ENCODE peak calls at places on chromosomes 4 and X, in seven cellular contexts. E is trophoblast cell, U is neuronal stem cell, R is IMR-90, J is mesenchymal stem cell, C is mesendoderm, K is H1. T is an unnamed sample.

GRCh38 chr4:82776925-82777542 is 21.6 kb downstream of the SCD5 start:
- DNase-seq in E (peak), U (no peak), R (peak), J (no peak), C (no peak), K (no peak), T (peak)

GRCh38 chr4:108035691-108036090 is 46.0 kb downstream of the HADH start:
- DNase-seq in E (no peak), U (no peak), R (no peak), J (no peak), C (no peak), K (no peak), T (no peak)

GRCh38 chrX:64642482-64642881 is 247.2 kb upstream of the MTMR8 start:
- DNase-seq in E (no peak), U (no peak), R (no peak), J (no peak), C (peak), K (no peak), T (no peak)

GRCh38 chrX:4451591-4451990 is 738.1 kb upstream of the PRKX start:
- DNase-seq in E (no peak), U (no peak), R (no peak), J (no peak), C (no peak), K (no peak), T (no peak)

GRCh38 chr4:182276214-182277109 is 33.3 kb downstream of the TENM3 start:
- DNase-seq in E (no peak), U (no peak), R (no peak), J (no peak), C (peak), K (no peak), T (no peak)

GRCh38 chrX:74343327-74343969 is 39.5 kb downstream of the ZCCHC13 start:
- DNase-seq in E (no peak), U (no peak), R (no peak), J (no peak), C (no peak), K (no peak), T (no peak)

GRCh38 chr4:89482248-89482647 is 174.6 kb upstream of the GPRIN3 start:
- DNase-seq in E (peak), U (peak), R (peak), J (peak), C (peak), K (no peak), T (peak)

GRCh38 chr4:89307185-89307445 is 485 bp downstream of the GPRIN3 start:
- DNase-seq in E (no peak), U (no peak), R (no peak), J (no peak), C (no peak), K (no peak), T (no peak)

GRCh38 chrX:150363561-150364346 is 637 bp downstream of the MAMLD1 start:
- DNase-seq in E (no peak), U (no peak), R (peak), J (peak), C (peak), K (no peak), T (peak)

GRCh38 chr4:88952081-88952480 is 104.9 kb downstream of the FAM13A start:
- DNase-seq in E (no peak), U (no peak), R (no peak), J (no peak), C (no peak), K (no peak), T (no peak)

GRCh38 chr4:76723373-76723772 is 174.6 kb downstream of the SOWAHB start:
- DNase-seq in E (no peak), U (no peak), R (peak), J (no peak), C (no peak), K (no peak), T (no peak)

GRCh38 chr4:155692990-155693659 is 26.5 kb downstream of the GUCY1A1 start:
- DNase-seq in E (no peak), U (no peak), R (no peak), J (no peak), C (no peak), K (no peak), T (no peak)

GRCh38 chr4:74045772-74046171 is 7.3 kb upstream of the CXCL3 start:
- DNase-seq in E (no peak), U (no peak), R (no peak), J (no peak), C (no peak), K (no peak), T (no peak)

GRCh38 chr4:89837385-89837995 is 529 bp upstream of the SNCA start:
- DNase-seq in E (no peak), U (peak), R (peak), J (peak), C (peak), K (peak), T (peak)

GRCh38 chrX:103554687-103555417 is 30.5 kb upstream of the TCEAL4 start:
- DNase-seq in E (no peak), U (peak), R (peak), J (peak), C (peak), K (no peak), T (peak)

GRCh38 chrX:153456161-153456560 is 10.3 kb upstream of the TREX2 start:
- DNase-seq in E (no peak), U (no peak), R (no peak), J (no peak), C (no peak), K (no peak), T (no peak)

GRCh38 chrX:151596282-151596681 is 32.8 kb downstream of the PASD1 start:
- DNase-seq in E (no peak), U (no peak), R (no peak), J (no peak), C (peak), K (no peak), T (no peak)

GRCh38 chr4:47465008-47465407 is 1.5 kb upstream of the COMMD8 start:
- DNase-seq in E (no peak), U (no peak), R (no peak), J (no peak), C (no peak), K (no peak), T (no peak)

GRCh38 chr4:67983333-67983732 is 20.0 kb upstream of the TMPRSS11A start:
- DNase-seq in E (no peak), U (no peak), R (no peak), J (no peak), C (no peak), K (no peak), T (no peak)

GRCh38 chr4:107212565-107212964 is 176.5 kb upstream of the DKK2 start:
- DNase-seq in E (no peak), U (no peak), R (no peak), J (no peak), C (no peak), K (no peak), T (no peak)

GRCh38 chrX:139200346-139200745 is 330.2 kb upstream of the F9 start:
- DNase-seq in E (no peak), U (no peak), R (no peak), J (no peak), C (no peak), K (no peak), T (no peak)

GRCh38 chrX:78725257-78725656 is 22.3 kb upstream of the LPAR4 start:
- DNase-seq in E (no peak), U (no peak), R (no peak), J (no peak), C (no peak), K (no peak), T (no peak)

GRCh38 chrX:112688242-112688641 is 8.5 kb upstream of the LHFPL1 start:
- DNase-seq in E (no peak), U (no peak), R (no peak), J (no peak), C (no peak), K (no peak), T (no peak)

GRCh38 chr4:181796502-181796901 is 446.7 kb upstream of the TENM3 start:
- DNase-seq in E (no peak), U (no peak), R (peak), J (no peak), C (no peak), K (no peak), T (no peak)

DNA sequence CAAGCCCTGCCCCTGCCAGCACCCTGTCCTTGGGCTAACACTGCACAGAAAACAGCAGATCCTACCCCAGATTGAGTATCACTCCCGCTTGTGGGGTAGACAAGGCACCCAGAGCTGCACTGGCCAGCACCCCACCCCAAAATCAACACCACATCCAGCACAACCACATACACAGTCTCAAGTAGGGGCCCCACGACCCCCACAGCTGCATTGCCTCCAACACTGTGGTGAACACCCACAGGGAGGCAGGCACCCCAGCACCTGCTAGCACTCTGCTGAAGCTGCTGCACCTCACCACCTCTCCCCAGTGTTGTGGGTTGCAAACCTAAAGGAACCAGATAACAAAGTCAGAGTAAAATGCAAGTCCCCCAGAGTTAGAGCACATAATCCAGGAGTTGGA is 589.9 kb downstream of the PCDH19 start:
- DNase-seq in E (no peak), U (no peak), R (no peak), J (no peak), C (no peak), K (no peak), T (no peak)
- H3K18ac ChIP-seq in E (no peak), U (no peak), R (no peak), J (no peak), C (no peak), K (no peak), T (no peak)

DNA sequence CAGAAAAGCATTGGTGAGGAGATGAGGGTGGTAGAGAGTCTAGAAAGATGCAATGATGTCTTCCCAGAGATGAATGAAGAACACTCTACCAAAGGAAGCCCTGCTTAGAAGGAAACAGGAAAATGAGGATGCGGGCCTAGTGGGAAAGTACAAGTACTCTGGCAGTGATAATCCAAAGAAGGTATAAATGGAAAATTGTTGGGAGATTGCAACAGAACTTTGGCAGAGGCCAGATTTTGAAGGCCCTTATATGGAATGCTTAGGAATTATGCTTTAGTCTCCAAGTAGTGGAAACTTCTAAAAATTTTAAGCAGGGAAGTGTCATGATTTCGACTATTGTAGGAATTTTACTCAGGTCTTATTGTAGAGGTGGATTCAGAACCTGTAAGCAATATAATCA is 11.0 kb downstream of the ARSJ start:
- DNase-seq in E (no peak), U (no peak), R (no peak), J (no peak), C (no peak), K (no peak), T (no peak)
- H3K4ac ChIP-seq in E (no peak), U (no peak), R (peak), J (no peak), C (no peak), K (no peak), T (no peak)

DNA sequence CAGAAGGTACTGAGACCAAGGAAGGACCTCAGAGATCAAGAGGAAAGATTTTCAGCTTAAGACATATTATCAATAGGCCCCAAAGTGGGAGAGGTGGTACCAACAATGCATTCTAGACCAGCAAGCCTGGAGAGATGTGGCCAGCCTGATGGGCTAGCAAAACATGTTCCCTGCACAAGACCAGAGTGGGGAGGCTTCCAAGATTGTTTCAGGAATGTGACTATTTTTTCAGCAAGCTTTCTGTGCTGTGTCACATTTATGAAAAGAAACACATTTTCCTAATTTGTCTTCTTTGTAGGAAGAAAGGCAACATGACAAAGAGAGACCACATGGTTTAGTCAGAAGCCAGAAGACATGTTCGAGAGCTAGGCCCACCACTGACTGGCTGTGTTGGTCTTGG is 256.2 kb upstream of the SFRP2 start:
- DNase-seq in E (no peak), U (no peak), R (no peak), J (no peak), C (no peak), K (no peak), T (no peak)
- H2BK120ac ChIP-seq in E (no peak), U (no peak), R (no peak), J (no peak), C (no peak), K (no peak), T (no peak)

GRCh38 chrX:21193196-21193595 is 181.0 kb upstream of the CNKSR2 start:
- DNase-seq in E (peak), U (no peak), R (no peak), J (no peak), C (no peak), K (no peak), T (no peak)
- H3K18ac ChIP-seq in E (no peak), U (no peak), R (no peak), J (no peak), C (no peak), K (no peak), T (no peak)

GRCh38 chr4:6114181-6114580 is 86.2 kb downstream of the JAKMIP1 start:
- DNase-seq in E (no peak), U (no peak), R (no peak), J (no peak), C (no peak), K (no peak), T (no peak)
- H3K4ac ChIP-seq in E (no peak), U (no peak), R (no peak), J (no peak), C (peak), K (no peak), T (no peak)

DNA sequence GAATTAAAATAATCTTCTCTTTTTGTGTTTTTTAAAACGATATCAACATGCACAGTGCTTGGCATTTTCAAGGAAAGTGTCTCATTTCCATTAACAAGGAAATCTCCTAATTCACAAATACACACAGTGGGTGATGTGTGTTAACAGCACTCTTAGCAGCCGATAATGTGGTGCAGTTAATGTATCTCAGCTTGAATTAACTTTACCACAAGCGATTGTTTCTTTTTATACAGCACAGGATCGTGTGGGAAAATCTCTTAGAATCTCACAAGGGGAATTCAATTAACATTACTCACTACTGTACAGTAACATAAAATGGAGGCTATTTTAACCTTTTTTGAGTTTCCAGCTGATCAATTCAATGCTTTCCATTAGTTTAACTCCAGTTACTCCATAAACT is 1841.9 kb downstream of the STIM2 start:
- DNase-seq in E (no peak), U (no peak), R (peak), J (no peak), C (no peak), K (no peak), T (no peak)
- H2BK120ac ChIP-seq in E (no peak), U (no peak), R (no peak), J (no peak), C (no peak), K (no peak), T (no peak)

GRCh38 chr4:54475546-54475945 is 182.2 kb upstream of the KIT start:
- DNase-seq in E (no peak), U (no peak), R (no peak), J (no peak), C (peak), K (no peak), T (no peak)
- H3K18ac ChIP-seq in E (no peak), U (no peak), R (no peak), J (no peak), C (no peak), K (no peak), T (no peak)

GRCh38 chr4:159358226-159358625 is 255.3 kb downstream of the RAPGEF2 start:
- DNase-seq in E (no peak), U (no peak), R (peak), J (peak), C (no peak), K (no peak), T (no peak)

GRCh38 chr4:159353422-159354116 is 250.7 kb downstream of the RAPGEF2 start:
- DNase-seq in E (no peak), U (no peak), R (no peak), J (no peak), C (no peak), K (no peak), T (no peak)

GRCh38 chr4:159357350-159357749 is 254.5 kb downstream of the RAPGEF2 start:
- DNase-seq in E (no peak), U (no peak), R (no peak), J (no peak), C (no peak), K (no peak), T (no peak)

GRCh38 chr4:159352609-159353008 is 249.7 kb downstream of the RAPGEF2 start:
- DNase-seq in E (no peak), U (no peak), R (no peak), J (no peak), C (no peak), K (no peak), T (no peak)

GRCh38 chr4:159355456-159355855 is 252.6 kb downstream of the RAPGEF2 start:
- DNase-seq in E (no peak), U (no peak), R (no peak), J (no peak), C (no peak), K (no peak), T (no peak)
- H3K4ac ChIP-seq in E (no peak), U (no peak), R (no peak), J (no peak), C (no peak), K (no peak), T (no peak)

DNA sequence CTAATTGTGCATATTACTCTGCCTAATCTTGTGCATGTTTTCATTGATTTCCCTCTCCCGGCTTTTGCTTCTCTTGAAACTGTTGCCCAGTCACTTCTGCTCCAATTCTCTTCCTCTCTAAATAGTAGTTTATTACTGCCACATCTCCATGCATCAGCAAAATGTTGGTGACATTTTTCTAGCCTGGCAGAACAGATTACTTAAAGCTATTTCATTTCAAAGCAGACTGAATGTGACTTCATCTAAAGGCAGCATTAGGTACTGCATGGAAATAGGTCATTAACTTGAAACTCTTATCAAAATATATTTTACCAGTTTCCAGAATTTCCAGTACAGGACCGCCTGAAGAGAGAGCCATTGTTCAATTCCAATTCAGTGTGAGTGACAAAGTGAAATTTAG is 52.4 kb downstream of the HPGDS start:
- DNase-seq in E (no peak), U (no peak), R (no peak), J (no peak), C (peak), K (no peak), T (no peak)
- H2BK120ac ChIP-seq in E (no peak), U (no peak), R (no peak), J (no peak), C (no peak), K (no peak), T (no peak)

DNA sequence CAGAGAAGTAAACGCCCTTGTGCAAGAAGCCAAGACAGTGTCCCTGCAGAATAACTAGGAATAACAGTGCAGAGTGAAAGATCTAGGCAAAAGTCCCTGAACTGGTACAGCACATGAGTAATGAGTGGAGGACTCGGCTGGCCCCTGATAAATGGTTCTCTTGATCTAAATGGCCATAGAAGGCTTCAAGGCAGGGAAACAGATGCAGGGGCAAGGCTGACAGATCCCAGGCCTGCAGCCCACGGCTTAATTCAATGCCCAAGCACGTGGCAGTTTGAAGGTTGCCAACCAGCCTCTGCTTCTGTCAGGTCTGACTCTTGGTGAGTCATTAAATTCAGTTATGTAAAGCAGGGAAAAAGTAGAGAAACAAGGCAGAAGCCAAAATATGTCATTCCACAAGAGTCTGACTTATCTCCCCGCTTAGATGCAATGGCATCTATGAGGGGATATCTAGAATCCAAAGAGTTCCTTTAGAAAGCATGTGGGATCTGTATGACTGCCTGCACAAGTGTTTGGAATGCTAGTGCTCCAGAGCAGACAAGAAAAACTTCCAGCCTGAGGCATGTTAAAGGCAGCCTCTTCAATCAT is 121.3 kb downstream of the PRDM5 start:
- DNase-seq in E (peak), U (no peak), R (peak), J (peak), C (no peak), K (no peak), T (no peak)
- H3K18ac ChIP-seq in E (no peak), U (no peak), R (no peak), J (no peak), C (no peak), K (no peak), T (no peak)